ENCODE peak calls at places on chromosomes 7 and 10, in nine cellular contexts. One of them, this sample, is unnamed.

GRCh38 chr7:7653568-7654187 is 13.1 kb downstream of the UMAD1 start:
- DNase-seq in cardiac muscle cell: peak
- DNase-seq in GM13977: no peak
- DNase-seq in GM12864: no peak
- DNase-seq in Peyer's patch: no peak
- DNase-seq in pancreas: no peak
- DNase-seq in breast epithelium: no peak
- DNase-seq in astrocyte of the cerebellum: no peak
- DNase-seq in endothelial cell: peak
- DNase-seq in this sample: no peak

GRCh38 chr10:77392236-77392721 is 245.3 kb downstream of the KCNMA1 start:
- DNase-seq in cardiac muscle cell: peak
- DNase-seq in GM13977: no peak
- DNase-seq in GM12864: no peak
- DNase-seq in Peyer's patch: no peak
- DNase-seq in pancreas: no peak
- DNase-seq in breast epithelium: no peak
- DNase-seq in astrocyte of the cerebellum: no peak
- DNase-seq in endothelial cell: no peak
- DNase-seq in this sample: no peak

GRCh38 chr7:100965051-100965722 is 4.2 kb upstream of the MUC12 start:
- DNase-seq in cardiac muscle cell: no peak
- DNase-seq in GM13977: no peak
- DNase-seq in GM12864: no peak
- DNase-seq in Peyer's patch: no peak
- DNase-seq in pancreas: no peak
- DNase-seq in breast epithelium: no peak
- DNase-seq in astrocyte of the cerebellum: no peak
- DNase-seq in endothelial cell: no peak
- DNase-seq in this sample: no peak

GRCh38 chr10:18713077-18713476 is 53.8 kb downstream of the ARL5B start:
- DNase-seq in cardiac muscle cell: peak
- DNase-seq in GM13977: no peak
- DNase-seq in GM12864: no peak
- DNase-seq in Peyer's patch: no peak
- DNase-seq in pancreas: no peak
- DNase-seq in breast epithelium: peak
- DNase-seq in astrocyte of the cerebellum: peak
- DNase-seq in endothelial cell: no peak
- DNase-seq in this sample: peak

GRCh38 chr10:11433657-11434056 is 177.8 kb downstream of the USP6NL start:
- DNase-seq in cardiac muscle cell: no peak
- DNase-seq in GM13977: no peak
- DNase-seq in GM12864: no peak
- DNase-seq in Peyer's patch: no peak
- DNase-seq in pancreas: no peak
- DNase-seq in breast epithelium: no peak
- DNase-seq in astrocyte of the cerebellum: no peak
- DNase-seq in endothelial cell: no peak
- DNase-seq in this sample: no peak

GRCh38 chr7:42115795-42116194 is 121.2 kb downstream of the GLI3 start:
- DNase-seq in cardiac muscle cell: no peak
- DNase-seq in GM13977: no peak
- DNase-seq in GM12864: no peak
- DNase-seq in Peyer's patch: no peak
- DNase-seq in pancreas: no peak
- DNase-seq in breast epithelium: no peak
- DNase-seq in astrocyte of the cerebellum: no peak
- DNase-seq in endothelial cell: no peak
- DNase-seq in this sample: no peak

GRCh38 chr10:58590152-58590551 is 77.5 kb downstream of the BICC1 start:
- DNase-seq in cardiac muscle cell: peak
- DNase-seq in GM13977: no peak
- DNase-seq in GM12864: no peak
- DNase-seq in Peyer's patch: no peak
- DNase-seq in pancreas: no peak
- DNase-seq in breast epithelium: no peak
- DNase-seq in astrocyte of the cerebellum: peak
- DNase-seq in endothelial cell: no peak
- DNase-seq in this sample: peak

GRCh38 chr7:22356010-22356854 is 722 bp downstream of the RAPGEF5 start:
- DNase-seq in cardiac muscle cell: no peak
- DNase-seq in GM13977: peak
- DNase-seq in GM12864: no peak
- DNase-seq in Peyer's patch: no peak
- DNase-seq in pancreas: peak
- DNase-seq in breast epithelium: no peak
- DNase-seq in astrocyte of the cerebellum: no peak
- DNase-seq in endothelial cell: peak
- DNase-seq in this sample: no peak

GRCh38 chr10:132787253-132788179 is 1.6 kb upstream of the NKX6-2 start:
- DNase-seq in cardiac muscle cell: no peak
- DNase-seq in GM13977: no peak
- DNase-seq in GM12864: no peak
- DNase-seq in Peyer's patch: no peak
- DNase-seq in pancreas: no peak
- DNase-seq in breast epithelium: no peak
- DNase-seq in astrocyte of the cerebellum: no peak
- DNase-seq in endothelial cell: peak
- DNase-seq in this sample: no peak

GRCh38 chr10:93591065-93591808 is 9.8 kb downstream of the RBP4 start:
- DNase-seq in cardiac muscle cell: no peak
- DNase-seq in GM13977: no peak
- DNase-seq in GM12864: no peak
- DNase-seq in Peyer's patch: no peak
- DNase-seq in pancreas: no peak
- DNase-seq in breast epithelium: no peak
- DNase-seq in astrocyte of the cerebellum: no peak
- DNase-seq in endothelial cell: no peak
- DNase-seq in this sample: no peak

GRCh38 chr7:74656421-74656910 is 1.1 kb upstream of the GTF2I start:
- DNase-seq in cardiac muscle cell: peak
- DNase-seq in GM13977: peak
- DNase-seq in GM12864: no peak
- DNase-seq in Peyer's patch: peak
- DNase-seq in pancreas: peak
- DNase-seq in breast epithelium: peak
- DNase-seq in astrocyte of the cerebellum: no peak
- DNase-seq in endothelial cell: peak
- DNase-seq in this sample: no peak

DNA sequence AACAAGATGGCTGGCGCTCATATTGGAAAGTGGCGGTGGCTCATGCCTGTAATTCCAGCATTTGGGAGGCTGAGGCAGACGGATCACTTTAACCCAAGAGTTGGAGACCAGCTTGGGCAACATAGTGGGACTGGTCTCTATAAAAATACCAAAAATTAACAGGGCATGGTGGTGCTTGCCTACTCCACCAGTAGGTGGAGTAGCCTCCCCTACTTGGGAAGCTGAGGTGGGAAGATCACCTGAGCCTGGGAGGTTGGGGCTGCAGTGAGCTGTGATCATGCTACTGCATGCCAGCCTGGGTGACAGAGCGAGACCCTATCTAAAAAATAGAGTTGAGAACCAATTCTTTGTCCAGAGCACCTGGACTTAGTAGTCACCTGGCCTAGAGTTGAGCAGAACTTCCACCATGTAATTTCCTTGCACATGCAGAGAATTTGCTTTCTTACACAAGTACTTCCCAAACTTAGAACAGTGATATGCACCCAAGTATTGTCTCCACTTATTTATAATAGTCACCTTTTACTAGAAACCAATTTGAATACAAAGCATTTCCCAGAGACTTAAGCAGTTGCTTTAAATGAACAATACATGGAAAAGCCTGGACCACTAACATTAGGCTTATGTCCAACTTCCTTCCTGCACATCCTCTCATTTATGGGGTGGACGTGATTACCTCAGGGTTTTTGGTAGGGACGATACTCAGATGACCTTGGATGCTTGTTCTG is 15.9 kb downstream of the LAMB4 start:
- DNase-seq in cardiac muscle cell: no peak
- DNase-seq in GM13977: no peak
- DNase-seq in GM12864: no peak
- DNase-seq in Peyer's patch: no peak
- DNase-seq in pancreas: no peak
- DNase-seq in breast epithelium: no peak
- DNase-seq in astrocyte of the cerebellum: no peak
- DNase-seq in endothelial cell: peak
- DNase-seq in this sample: no peak
- TF ChIP-seq CTCF in cardiac muscle cell: peak
- TF ChIP-seq CTCF in GM13977: peak
- TF ChIP-seq CTCF in GM12864: peak
- TF ChIP-seq CTCF in Peyer's patch: peak
- TF ChIP-seq CTCF in pancreas: peak
- TF ChIP-seq CTCF in breast epithelium: no peak
- TF ChIP-seq CTCF in astrocyte of the cerebellum: peak
- TF ChIP-seq CTCF in endothelial cell: peak
- TF ChIP-seq CTCF in this sample: peak

GRCh38 chr7:151175793-151176311 is 8.4 kb upstream of the GBX1 start:
- DNase-seq in cardiac muscle cell: no peak
- DNase-seq in GM13977: no peak
- DNase-seq in GM12864: no peak
- DNase-seq in Peyer's patch: no peak
- DNase-seq in pancreas: no peak
- DNase-seq in breast epithelium: no peak
- DNase-seq in astrocyte of the cerebellum: no peak
- DNase-seq in endothelial cell: no peak
- DNase-seq in this sample: no peak
- TF ChIP-seq CTCF in cardiac muscle cell: no peak
- TF ChIP-seq CTCF in GM13977: no peak
- TF ChIP-seq CTCF in GM12864: no peak
- TF ChIP-seq CTCF in Peyer's patch: no peak
- TF ChIP-seq CTCF in pancreas: no peak
- TF ChIP-seq CTCF in breast epithelium: no peak
- TF ChIP-seq CTCF in astrocyte of the cerebellum: no peak
- TF ChIP-seq CTCF in endothelial cell: no peak
- TF ChIP-seq CTCF in this sample: no peak

GRCh38 chr10:119725550-119726290 is at the start of gene INPP5F:
- DNase-seq in cardiac muscle cell: peak
- DNase-seq in GM13977: peak
- DNase-seq in GM12864: peak
- DNase-seq in Peyer's patch: peak
- DNase-seq in pancreas: peak
- DNase-seq in breast epithelium: peak
- DNase-seq in astrocyte of the cerebellum: peak
- DNase-seq in endothelial cell: peak
- DNase-seq in this sample: peak
- TF ChIP-seq CTCF in cardiac muscle cell: peak
- TF ChIP-seq CTCF in GM13977: peak
- TF ChIP-seq CTCF in GM12864: no peak
- TF ChIP-seq CTCF in Peyer's patch: peak
- TF ChIP-seq CTCF in pancreas: no peak
- TF ChIP-seq CTCF in breast epithelium: no peak
- TF ChIP-seq CTCF in astrocyte of the cerebellum: peak
- TF ChIP-seq CTCF in endothelial cell: no peak
- TF ChIP-seq CTCF in this sample: peak

DNA sequence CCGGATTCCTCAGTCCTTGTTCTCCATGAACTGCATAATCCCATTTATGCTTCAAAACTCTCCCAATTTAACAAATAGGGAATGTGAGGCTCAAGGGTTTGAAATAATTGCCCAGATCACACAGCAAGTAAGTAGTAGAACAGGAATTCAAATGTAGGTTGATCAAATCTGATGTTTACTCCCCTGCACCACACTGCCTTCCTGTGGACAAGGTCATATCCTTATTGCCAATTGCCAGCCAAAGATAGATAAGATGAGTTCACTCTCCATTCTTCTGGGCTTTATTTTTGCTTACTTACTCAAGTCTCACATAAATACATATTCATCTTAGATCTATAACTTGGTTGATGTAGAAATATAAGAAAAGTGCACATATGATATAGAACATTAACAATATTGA is 435.2 kb upstream of the ETV1 start:
- DNase-seq in cardiac muscle cell: no peak
- DNase-seq in GM13977: no peak
- DNase-seq in GM12864: no peak
- DNase-seq in Peyer's patch: no peak
- DNase-seq in pancreas: no peak
- DNase-seq in breast epithelium: no peak
- DNase-seq in astrocyte of the cerebellum: no peak
- DNase-seq in endothelial cell: no peak
- DNase-seq in this sample: no peak
- TF ChIP-seq CTCF in cardiac muscle cell: no peak
- TF ChIP-seq CTCF in GM13977: no peak
- TF ChIP-seq CTCF in GM12864: no peak
- TF ChIP-seq CTCF in Peyer's patch: no peak
- TF ChIP-seq CTCF in pancreas: no peak
- TF ChIP-seq CTCF in breast epithelium: no peak
- TF ChIP-seq CTCF in astrocyte of the cerebellum: no peak
- TF ChIP-seq CTCF in endothelial cell: no peak
- TF ChIP-seq CTCF in this sample: no peak

DNA sequence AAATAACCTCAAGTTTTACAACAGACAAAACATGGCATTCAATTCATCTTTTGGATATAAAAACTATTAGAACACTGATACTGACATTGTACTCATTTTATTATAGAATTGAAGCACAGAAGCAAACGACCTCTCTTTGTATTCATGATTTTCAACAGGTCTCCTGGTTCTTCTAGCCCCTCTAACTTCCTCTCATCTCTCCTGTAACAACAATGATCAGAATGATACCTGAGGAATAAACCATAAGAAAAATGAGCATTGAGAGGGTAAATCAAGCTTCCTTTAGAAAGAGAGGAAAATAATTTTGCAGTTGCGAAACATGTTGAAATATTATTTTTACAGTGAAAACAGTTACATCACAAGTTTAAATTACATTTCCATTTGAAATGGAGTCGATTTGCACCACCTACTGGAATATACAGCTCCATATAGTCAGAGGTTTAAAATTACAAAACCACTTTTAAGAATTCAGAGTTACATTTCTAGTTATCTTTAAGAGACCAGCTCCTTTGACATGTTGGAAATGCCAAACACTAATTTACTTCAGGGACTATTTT is 17.5 kb upstream of the TEX36 start:
- DNase-seq in cardiac muscle cell: peak
- DNase-seq in GM13977: no peak
- DNase-seq in GM12864: no peak
- DNase-seq in Peyer's patch: no peak
- DNase-seq in pancreas: no peak
- DNase-seq in breast epithelium: no peak
- DNase-seq in astrocyte of the cerebellum: no peak
- DNase-seq in endothelial cell: no peak
- DNase-seq in this sample: no peak
- TF ChIP-seq CTCF in cardiac muscle cell: peak
- TF ChIP-seq CTCF in GM13977: no peak
- TF ChIP-seq CTCF in GM12864: no peak
- TF ChIP-seq CTCF in Peyer's patch: peak
- TF ChIP-seq CTCF in pancreas: no peak
- TF ChIP-seq CTCF in breast epithelium: no peak
- TF ChIP-seq CTCF in astrocyte of the cerebellum: no peak
- TF ChIP-seq CTCF in endothelial cell: no peak
- TF ChIP-seq CTCF in this sample: peak

GRCh38 chr7:3200504-3200903 is 100.5 kb upstream of the SDK1 start:
- DNase-seq in cardiac muscle cell: peak
- DNase-seq in GM13977: peak
- DNase-seq in GM12864: no peak
- DNase-seq in Peyer's patch: no peak
- DNase-seq in pancreas: no peak
- DNase-seq in breast epithelium: no peak
- DNase-seq in astrocyte of the cerebellum: peak
- DNase-seq in endothelial cell: peak
- DNase-seq in this sample: no peak
- TF ChIP-seq CTCF in cardiac muscle cell: peak
- TF ChIP-seq CTCF in GM13977: peak
- TF ChIP-seq CTCF in GM12864: peak
- TF ChIP-seq CTCF in Peyer's patch: peak
- TF ChIP-seq CTCF in pancreas: peak
- TF ChIP-seq CTCF in breast epithelium: no peak
- TF ChIP-seq CTCF in astrocyte of the cerebellum: peak
- TF ChIP-seq CTCF in endothelial cell: peak
- TF ChIP-seq CTCF in this sample: peak

This sample was measured in AG09319.